ENCODE peak calls at places on chromosomes 1 and 21, in eight cellular contexts. O is amniotic stem cell, T is nucleus accumbens, D is upper lobe of left lung, Q is dorsolateral prefrontal cortex, U is HFF-Myc, N is suprapubic skin, A is GM23338. B is an unnamed sample.

GRCh38 chr1:200099040-200099439 is 71.5 kb downstream of the NR5A2 start:
- DNase-seq in U (no peak), A (no peak), O (no peak), Q (no peak), T (no peak), D (no peak), N (no peak), B (no peak)

GRCh38 chr1:205028954-205029353 is 14.1 kb upstream of the CNTN2 start:
- DNase-seq in U (no peak), N (no peak), A (no peak), Q (no peak), O (no peak), D (no peak), T (no peak), B (no peak)

GRCh38 chr1:170891872-170892271 is 43.5 kb upstream of the MROH9 start:
- DNase-seq in N (no peak), Q (no peak), O (no peak), U (no peak), T (no peak), A (no peak), D (no peak), B (no peak)

GRCh38 chr1:156893048-156893953 is at the start of gene PEAR1:
- DNase-seq in D (no peak), O (no peak), A (peak; percentile 69), U (no peak), N (no peak), T (no peak), Q (no peak), B (peak; percentile 62)

GRCh38 chr1:185514296-185514695 is 197.3 kb upstream of the IVNS1ABP start:
- DNase-seq in O (no peak), D (no peak), N (no peak), A (no peak), Q (no peak), U (no peak), T (no peak), B (no peak)

GRCh38 chr21:45104560-45104959 is 30.2 kb downstream of the ADARB1 start:
- DNase-seq in O (no peak), T (no peak), D (peak; percentile 50), N (no peak), A (no peak), U (no peak), Q (no peak), B (peak; percentile 50)

GRCh38 chr1:9121891-9122409 is 7.0 kb downstream of the GPR157 start:
- DNase-seq in U (no peak), D (no peak), O (no peak), A (no peak), Q (no peak), N (no peak), T (no peak), B (no peak)

GRCh38 chr1:214012418-214012817 is 24.6 kb downstream of the PROX1 start:
- DNase-seq in D (no peak), T (no peak), O (no peak), A (no peak), U (no peak), N (no peak), Q (no peak), B (no peak)

GRCh38 chr1:204513117-204513716 is 3.0 kb upstream of the MDM4 start:
- DNase-seq in D (no peak), Q (no peak), U (no peak), T (no peak), O (no peak), N (no peak), A (no peak), B (no peak)

GRCh38 chr1:111851552-111851951 is 95.9 kb downstream of the DDX20 start:
- DNase-seq in N (no peak), T (peak; percentile 4), D (no peak), O (no peak), A (peak; percentile 41), Q (no peak), U (no peak), B (no peak)

GRCh38 chr1:6491480-6491962 is at the start of gene PLEKHG5:
- DNase-seq in D (no peak), T (no peak), N (no peak), A (no peak), Q (no peak), U (peak; percentile 30), O (peak; percentile 34), B (peak; percentile 56)

GRCh38 chr1:87024936-87025537 is 110.6 kb downstream of the HS2ST1 start:
- DNase-seq in T (no peak), N (no peak), U (peak; percentile 17), Q (no peak), O (no peak), A (peak; percentile 69), D (no peak), B (peak; percentile 22)